ENCODE peak calls at places on chromosomes 2 and 18, in four cellular contexts. D is breast epithelium, O is fibroblast of lung, Z is fibroblast of the aortic adventitia. X is an unnamed sample.

GRCh38 chr2:10161961-10162441 is 39.5 kb downstream of the RRM2 start:
- DNase-seq in Z (no peak), O (peak; percentile 82), D (no peak), X (peak; percentile 20)

GRCh38 chr2:54557601-54558187 is 101.6 kb downstream of the SPTBN1 start:
- DNase-seq in O (peak; percentile 62), D (peak; percentile 57), Z (peak; percentile 42), X (peak; percentile 89)

GRCh38 chr2:176814740-176815367 is 397.7 kb upstream of the HNRNPA3 start:
- DNase-seq in D (no peak), Z (peak; percentile 36), O (peak; percentile 6), X (no peak)

GRCh38 chr2:164530464-164530863 is 90.8 kb downstream of the GRB14 start:
- DNase-seq in Z (no peak), O (no peak), D (no peak), X (no peak)

GRCh38 chr2:178491612-178492011 is 11.4 kb downstream of the PLEKHA3 start:
- DNase-seq in Z (no peak), D (no peak), O (no peak), X (no peak)

GRCh38 chr18:13239557-13239956 is 21.0 kb downstream of the LDLRAD4 start:
- DNase-seq in O (no peak), Z (no peak), D (peak; percentile 33), X (peak; percentile 76)

GRCh38 chr2:11812466-11813100 is 66.2 kb downstream of the LPIN1 start:
- DNase-seq in O (no peak), D (no peak), Z (no peak), X (peak; percentile 76)

GRCh38 chr2:586518-587370 is 90.5 kb downstream of the TMEM18 start:
- DNase-seq in D (no peak), Z (no peak), O (no peak), X (no peak)

GRCh38 chr2:191218292-191218898 is 26.8 kb upstream of the MYO1B start:
- DNase-seq in Z (peak; percentile 71), D (no peak), O (peak; percentile 83), X (no peak)

GRCh38 chr18:79397830-79398761 is 2.4 kb downstream of the NFATC1 start:
- DNase-seq in O (no peak), Z (no peak), D (no peak), X (no peak)

GRCh38 chr2:226440119-226440917 is 359.3 kb downstream of the IRS1 start:
- DNase-seq in O (peak; percentile 69), D (no peak), Z (peak; percentile 82), X (no peak)
- H3K4me3 ChIP-seq in O (no peak overlapping the region), D (no peak overlapping the region), Z (no peak overlapping the region), X (no peak overlapping the region)

GRCh38 chr2:232477751-232478510 is 9.7 kb downstream of the ECEL1 start:
- DNase-seq in D (peak; percentile 45), Z (no peak), O (no peak), X (no peak)
- H3K4me3 ChIP-seq in D (no peak overlapping the region), Z (no peak overlapping the region), O (no peak overlapping the region), X (no peak overlapping the region)

DNA sequence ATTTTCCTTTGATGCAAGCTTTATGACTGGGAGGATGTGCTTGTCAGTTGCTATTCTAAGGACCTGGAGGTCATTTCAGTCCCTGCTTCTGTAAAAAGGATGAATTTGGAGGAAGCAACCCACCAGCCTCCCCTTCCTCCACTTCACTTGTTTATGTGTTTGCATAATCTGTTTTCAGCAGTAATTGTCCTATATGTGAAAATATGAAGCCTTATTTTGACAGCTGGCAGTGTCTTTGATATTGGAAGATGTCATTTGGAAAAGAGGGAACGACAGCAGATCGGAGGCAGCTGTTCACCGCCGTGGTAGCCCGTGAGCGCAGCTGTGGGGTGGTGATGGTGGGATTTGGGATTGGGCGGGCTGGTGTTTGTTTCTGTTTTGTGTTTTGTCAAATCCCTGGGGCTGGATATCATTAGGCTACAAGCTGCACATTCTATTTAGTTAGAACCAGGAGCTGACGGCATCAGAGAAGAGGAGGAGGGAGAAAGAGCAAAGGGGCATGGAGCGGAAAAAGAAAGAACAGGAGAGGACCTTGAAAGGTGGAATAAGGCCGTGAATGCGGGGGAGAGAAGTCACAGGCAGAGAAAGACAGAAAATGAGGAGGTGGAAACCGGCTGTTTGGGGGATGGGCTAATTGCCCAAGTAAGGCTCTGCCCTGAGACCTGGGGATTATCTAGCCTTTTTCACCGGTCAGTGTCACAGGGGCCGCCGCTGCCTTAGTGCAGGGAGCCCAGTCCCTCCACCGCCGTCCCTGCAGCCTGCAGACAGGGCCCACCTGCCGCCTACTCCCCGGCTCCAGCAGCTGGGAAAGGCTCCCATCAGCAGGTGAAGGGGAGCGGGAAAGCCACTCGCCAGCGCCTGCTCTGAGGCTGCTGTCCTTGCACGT is 87.9 kb downstream of the ZCCHC2 start:
- DNase-seq in O (no peak), D (no peak), Z (no peak), X (no peak)
- H3K4me3 ChIP-seq in O (no peak overlapping the region), D (peak overlapping the region; percentile 10), Z (no peak overlapping the region), X (no peak overlapping the region)

GRCh38 chr18:3062798-3063563 is 50.0 kb upstream of the LPIN2 start:
- DNase-seq in D (peak; percentile 57), O (no peak), Z (peak; percentile 43), X (peak; percentile 37)
- H3K4me3 ChIP-seq in D (no peak overlapping the region), O (no peak overlapping the region), Z (peak overlapping the region; percentile 28), X (no peak overlapping the region)

X was measured in lower leg skin.